ENCODE peak calls at places on chromosomes 16 and 17, in six cellular contexts. R, G, K, Q, M and B are unnamed samples.

GRCh38 chr17:30278032-30278431 is 13.7 kb downstream of the BLMH start:
- DNase-seq in K (peak), M (peak), G (no peak), Q (no peak), R (no peak), B (peak)

GRCh38 chr17:81096741-81097133 is 61.8 kb downstream of the BAIAP2 start:
- DNase-seq in Q (no peak), R (no peak), M (no peak), G (no peak), K (no peak), B (no peak)

GRCh38 chr16:4489030-4489429 is 12.8 kb downstream of the HMOX2 start:
- DNase-seq in G (no peak), R (no peak), M (peak), K (no peak), Q (no peak), B (no peak)

GRCh38 chr16:58464916-58465731 is 34.8 kb upstream of the NDRG4 start:
- DNase-seq in Q (no peak), R (peak), K (peak), M (peak), G (no peak), B (no peak)

GRCh38 chr17:2384439-2385127 is 16.3 kb downstream of the MNT start:
- DNase-seq in G (no peak), R (no peak), M (no peak), K (no peak), Q (no peak), B (no peak)

GRCh38 chr17:4777969-4778760 is 6.5 kb downstream of the TM4SF5 start:
- DNase-seq in Q (no peak), R (no peak), G (no peak), M (no peak), K (no peak), B (no peak)

GRCh38 chr16:58332997-58333700 is 38.3 kb upstream of the PRSS54 start:
- DNase-seq in M (no peak), R (no peak), G (no peak), Q (no peak), K (no peak), B (no peak)

GRCh38 chr17:47076171-47076570 is 97.1 kb upstream of the RPRML start:
- DNase-seq in M (no peak), K (no peak), R (no peak), G (no peak), Q (no peak), B (no peak)

GRCh38 chr17:30808785-30809286 is 15.7 kb downstream of the CRLF3 start:
- DNase-seq in K (no peak), G (no peak), R (no peak), Q (peak), M (no peak), B (no peak)

GRCh38 chr16:72473631-72474030 is 301.7 kb upstream of the PMFBP1 start:
- DNase-seq in R (no peak), G (no peak), M (no peak), Q (no peak), K (no peak), B (no peak)